ENCODE peak calls at places on chromosomes 5 and 9, in nine cellular contexts. Q is esophagus squamous epithelium, N is heart left ventricle, R is kidney, W is cardiac muscle cell, X is astrocyte, G is tibial nerve, I is stomach, M is SK-N-MC. T is an unnamed sample.

GRCh38 chr5:111758284-111758628 is 1.3 kb upstream of the NREP start:
- DNase-seq in M (no peak), R (no peak), I (no peak), N (no peak), G (no peak), X (no peak), Q (no peak), W (no peak), T (no peak)

GRCh38 chr5:133372306-133373008 is 239.9 kb downstream of the FSTL4 start:
- DNase-seq in X (no peak), G (no peak), Q (no peak), I (no peak), R (no peak), N (peak), M (no peak), W (no peak), T (no peak)

GRCh38 chr5:178569485-178569884 is 20.7 kb downstream of the COL23A1 start:
- DNase-seq in Q (no peak), R (no peak), W (no peak), X (no peak), N (no peak), I (no peak), G (no peak), M (no peak), T (no peak)

GRCh38 chr9:72826954-72827953 is 125.6 kb downstream of the ALDH1A1 start:
- DNase-seq in Q (no peak), I (no peak), G (no peak), N (no peak), M (no peak), R (no peak), X (no peak), W (peak), T (no peak)

GRCh38 chr9:91187965-91188344 is 173.8 kb downstream of the AUH start:
- DNase-seq in G (no peak), R (no peak), X (peak), W (peak), N (no peak), I (no peak), Q (no peak), M (no peak), T (no peak)

GRCh38 chr5:132526290-132526973 is 16.9 kb downstream of the IL5 start:
- DNase-seq in N (peak), X (no peak), I (peak), G (no peak), Q (no peak), R (no peak), W (peak), M (no peak), T (peak)

GRCh38 chr5:141604318-141604717 is 14.5 kb downstream of the DIAPH1 start:
- DNase-seq in X (peak), W (peak), I (peak), Q (no peak), G (peak), M (no peak), R (no peak), N (peak), T (peak)

GRCh38 chr5:80655231-80655784 is 525 bp upstream of the DHFR start:
- DNase-seq in Q (no peak), I (no peak), X (no peak), G (no peak), R (no peak), M (no peak), W (peak), N (no peak), T (no peak)

GRCh38 chr5:123771715-123772114 is 259.7 kb downstream of the CSNK1G3 start:
- DNase-seq in Q (no peak), M (no peak), I (no peak), R (no peak), X (no peak), N (no peak), W (no peak), G (no peak), T (no peak)

GRCh38 chr9:37939575-37940095 is 35.7 kb upstream of the SLC25A51 start:
- DNase-seq in G (no peak), X (no peak), Q (no peak), N (no peak), R (no peak), M (no peak), W (peak), I (no peak), T (peak)

GRCh38 chr9:89606567-89607311 is 1.9 kb downstream of the GADD45G start:
- DNase-seq in M (no peak), W (peak), I (peak), Q (no peak), R (peak), G (no peak), X (peak), N (peak), T (peak)

GRCh38 chr5:133825631-133826289 is 142.7 kb downstream of the C5orf15 start:
- DNase-seq in X (no peak), M (no peak), Q (no peak), R (peak), I (no peak), W (no peak), G (no peak), N (no peak), T (peak)

GRCh38 chr5:109589983-109590382 is 99.7 kb upstream of the MAN2A1 start:
- DNase-seq in I (no peak), W (no peak), Q (no peak), M (no peak), G (no peak), N (no peak), X (no peak), R (no peak), T (no peak)

GRCh38 chr5:36373527-36374086 is 71.9 kb upstream of the RANBP3L start:
- DNase-seq in W (peak), N (peak), X (peak), I (peak), R (peak), G (peak), M (no peak), Q (no peak), T (peak)

GRCh38 chr5:22699319-22699718 is 153.8 kb downstream of the CDH12 start:
- DNase-seq in Q (no peak), G (no peak), I (no peak), W (no peak), M (no peak), N (no peak), X (no peak), R (no peak), T (no peak)

DNA sequence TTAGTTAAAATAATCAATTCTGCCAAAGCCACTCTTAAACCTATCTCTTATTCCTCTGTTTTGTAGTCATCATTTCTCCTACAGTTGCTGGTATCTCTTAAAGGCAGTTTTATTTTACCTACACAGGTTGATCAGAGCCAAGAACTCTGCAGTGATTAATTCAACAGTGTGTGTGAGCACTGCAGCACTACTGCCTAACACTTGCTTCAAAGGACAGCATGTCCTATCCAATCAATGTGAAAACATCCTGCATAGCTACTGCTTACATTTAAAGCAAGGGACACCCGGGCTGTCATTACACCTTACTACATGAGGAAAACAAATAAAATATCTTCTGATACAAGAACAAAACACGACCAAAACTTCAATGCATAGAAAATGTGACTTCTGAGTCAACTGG is 45.1 kb upstream of the HK3 start:
- DNase-seq in R (no peak), Q (no peak), N (no peak), M (no peak), W (no peak), X (no peak), G (no peak), I (no peak), T (no peak)
- H3K4me3 ChIP-seq in R (no peak), Q (no peak), N (no peak), M (no peak), W (no peak), X (no peak), G (no peak), I (no peak), T (no peak)

DNA sequence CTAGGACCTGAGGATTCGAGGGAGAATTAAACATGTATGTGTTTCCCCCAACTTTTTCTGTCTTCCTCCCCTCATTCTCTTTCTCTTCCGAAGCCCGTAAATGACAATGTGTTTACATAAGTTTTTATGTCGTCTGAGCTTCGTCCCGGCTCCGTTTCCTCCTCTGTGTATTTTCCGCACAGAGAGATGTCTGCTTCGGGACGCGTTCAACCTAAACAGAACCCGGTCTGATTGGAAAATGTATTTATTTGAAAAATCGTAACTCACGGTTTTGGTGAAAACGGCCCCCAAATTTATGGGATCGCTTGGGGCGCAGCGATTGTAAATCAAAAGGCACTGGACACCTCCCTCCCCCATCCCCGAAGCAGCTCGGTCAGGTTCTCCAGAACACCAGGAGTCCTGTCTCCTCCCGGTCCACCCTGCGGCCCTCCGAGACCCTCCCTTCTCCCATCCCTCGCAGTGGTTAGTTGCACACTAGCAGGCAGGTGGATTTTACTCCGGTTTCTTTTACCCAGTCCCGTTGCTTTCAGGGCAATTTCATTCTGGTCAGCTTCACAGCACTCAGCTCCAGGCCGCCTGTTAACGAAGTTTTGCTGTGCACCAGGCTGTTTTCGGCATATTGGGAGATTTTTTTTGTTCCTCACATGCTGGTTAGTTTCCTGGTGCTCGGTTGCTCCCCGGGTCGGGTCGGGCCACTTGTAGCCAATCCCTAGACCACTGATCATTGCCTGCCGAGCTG is 5.8 kb upstream of the HAND1 start:
- DNase-seq in Q (no peak), I (no peak), W (no peak), N (no peak), R (no peak), M (no peak), G (no peak), X (no peak), T (no peak)
- H3K27ac ChIP-seq in Q (no peak), I (no peak), W (no peak), N (no peak), R (no peak), M (no peak), G (no peak), X (no peak), T (no peak)

GRCh38 chr9:133347985-133348762 is at the start of the genes MED22 and RPL7A:
- DNase-seq in I (peak), M (peak), X (peak), G (peak), R (peak), N (peak), Q (peak), W (peak), T (peak)

GRCh38 chr9:133351526-133351907 is 3.5 kb downstream of the RPL7A start:
- DNase-seq in X (no peak), M (no peak), W (no peak), R (peak), I (no peak), G (no peak), Q (no peak), N (no peak), T (no peak)

GRCh38 chr9:133351908-133352634 is 4.1 kb downstream of the RPL7A start:
- DNase-seq in X (peak), R (peak), I (no peak), N (no peak), Q (no peak), M (no peak), G (no peak), W (peak), T (no peak)

GRCh38 chr9:133348763-133349573 is 950 bp downstream of the RPL7A start:
- DNase-seq in G (no peak), X (no peak), R (no peak), W (no peak), Q (no peak), N (no peak), M (no peak), I (no peak), T (no peak)

GRCh38 chr9:133349965-133350624 is 2.1 kb downstream of the RPL7A start:
- DNase-seq in X (no peak), M (no peak), Q (no peak), G (no peak), R (peak), N (no peak), W (no peak), I (no peak), T (no peak)
- H3K4me3 ChIP-seq in X (peak), M (peak), Q (no peak), G (no peak), R (no peak), N (no peak), W (no peak), I (peak), T (no peak)

GRCh38 chr5:56735845-56736641 is 79.3 kb upstream of the MAP3K1 start:
- DNase-seq in N (no peak), Q (no peak), M (no peak), W (no peak), X (no peak), G (no peak), R (no peak), I (no peak), T (no peak)
- H3K27ac ChIP-seq in N (peak), Q (peak), M (no peak), W (peak), X (no peak), G (peak), R (no peak), I (no peak), T (peak)

GRCh38 chr9:129624168-129624759 is 1.7 kb upstream of the NTMT1 start:
- DNase-seq in Q (no peak), G (peak), W (peak), R (no peak), X (peak), I (peak), M (peak), N (no peak), T (no peak)
- H3K4me3 ChIP-seq in Q (no peak), G (no peak), W (no peak), R (no peak), X (no peak), I (no peak), M (no peak), N (no peak), T (no peak)

GRCh38 chr5:113336975-113337374 is 97.8 kb downstream of the TSSK1B start:
- DNase-seq in M (no peak), Q (no peak), N (peak), W (peak), G (no peak), I (no peak), X (peak), R (peak), T (peak)

GRCh38 chr5:113338628-113339027 is 96.2 kb downstream of the TSSK1B start:
- DNase-seq in I (no peak), X (no peak), N (no peak), G (no peak), W (no peak), R (no peak), Q (no peak), M (no peak), T (no peak)

GRCh38 chr5:113337515-113338140 is 97.2 kb downstream of the TSSK1B start:
- DNase-seq in X (peak), I (no peak), M (no peak), Q (no peak), G (no peak), W (no peak), N (no peak), R (no peak), T (no peak)

GRCh38 chr5:113343343-113343742 is 91.4 kb downstream of the TSSK1B start:
- DNase-seq in X (peak), G (no peak), I (no peak), N (peak), R (no peak), M (no peak), Q (no peak), W (peak), T (no peak)

GRCh38 chr5:113340537-113340936 is 94.3 kb downstream of the TSSK1B start:
- DNase-seq in N (no peak), R (no peak), I (no peak), X (no peak), M (no peak), G (no peak), Q (no peak), W (peak), T (peak)
- H3K27ac ChIP-seq in N (no peak), R (no peak), I (no peak), X (no peak), M (no peak), G (no peak), Q (no peak), W (no peak), T (no peak)

GRCh38 chr5:128613757-128614156 is 75.7 kb upstream of the FBN2 start:
- DNase-seq in R (no peak), M (no peak), Q (no peak), X (peak), I (no peak), G (no peak), N (no peak), W (no peak), T (no peak)
- H3K4me3 ChIP-seq in R (no peak), M (no peak), Q (no peak), X (no peak), I (no peak), G (no peak), N (no peak), W (no peak), T (no peak)